ENCODE peak calls at places on chromosomes 11 and 22, in eight cellular contexts. A is Caco-2; F is lower lobe of right lung; S is coronary artery; D is fibroblast of lung; T is endothelial cell; Z is mammary epithelial cell; W is CD8-positive, alpha-beta T cell. X is an unnamed sample.

GRCh38 chr11:76623884-76624419 is 46.6 kb downstream of the LRRC32 start:
- DNase-seq in A (no peak), D (no peak), S (no peak), F (no peak), Z (no peak), W (peak), T (no peak), X (peak)

GRCh38 chr11:110759972-110760381 is 47.7 kb upstream of the ARHGAP20 start:
- DNase-seq in T (no peak), S (no peak), W (no peak), A (no peak), D (peak), F (no peak), Z (no peak), X (no peak)

GRCh38 chr11:12259956-12260355 is 117.4 kb upstream of the PARVA start:
- DNase-seq in S (no peak), Z (no peak), D (no peak), T (no peak), W (no peak), F (no peak), A (no peak), X (peak)

GRCh38 chr22:44495629-44496028 is 2.4 kb downstream of the RTL6 start:
- DNase-seq in T (no peak), A (no peak), Z (no peak), W (no peak), S (no peak), F (no peak), D (no peak), X (no peak)

GRCh38 chr22:33785283-33785991 is 134.8 kb downstream of the LARGE1 start:
- DNase-seq in S (no peak), T (no peak), Z (peak), F (no peak), A (no peak), W (no peak), D (peak), X (peak)

GRCh38 chr22:44862981-44863860 is 110.8 kb downstream of the ARHGAP8 start:
- DNase-seq in A (peak), D (no peak), W (no peak), T (no peak), S (no peak), F (no peak), Z (no peak), X (peak)

GRCh38 chr22:35524966-35525686 is 15.5 kb upstream of the RASD2 start:
- DNase-seq in W (no peak), D (no peak), F (no peak), T (no peak), S (no peak), Z (no peak), A (no peak), X (no peak)

GRCh38 chr22:41557401-41558240 is 3.2 kb upstream of the CSDC2 start:
- DNase-seq in W (no peak), F (peak), Z (peak), D (peak), T (no peak), S (peak), A (no peak), X (peak)

GRCh38 chr22:37178350-37179125 is 9.5 kb downstream of the C1QTNF6 start:
- DNase-seq in Z (no peak), S (no peak), A (no peak), F (peak), T (no peak), D (peak), W (no peak), X (peak)

GRCh38 chr11:56932572-56933235 is 56.0 kb upstream of the OR5AK2 start:
- DNase-seq in F (no peak), Z (peak), A (no peak), T (no peak), S (no peak), D (peak), W (no peak), X (no peak)

GRCh38 chr11:60852639-60853468 is 2.9 kb downstream of the PTGDR2 start:
- DNase-seq in W (no peak), Z (no peak), T (no peak), F (peak), A (no peak), D (no peak), S (no peak), X (peak)

GRCh38 chr22:44214187-44214586 is 33.5 kb downstream of the PARVG start:
- DNase-seq in D (no peak), W (peak), Z (no peak), A (no peak), F (no peak), S (no peak), T (no peak), X (peak)

GRCh38 chr22:41491379-41492100 is 22.6 kb downstream of the ACO2 start:
- DNase-seq in D (peak), Z (no peak), S (no peak), A (no peak), T (no peak), F (no peak), W (no peak), X (no peak)

GRCh38 chr11:61626580-61627380 is 45.9 kb upstream of the SYT7 start:
- DNase-seq in F (peak), Z (peak), W (no peak), T (no peak), S (no peak), D (peak), A (peak), X (peak)

GRCh38 chr11:68266121-68266891 is 5.5 kb downstream of the C11orf24 start:
- DNase-seq in T (no peak), Z (no peak), D (no peak), S (no peak), A (peak), W (no peak), F (no peak), X (no peak)

GRCh38 chr11:46208803-46209202 is 68.7 kb upstream of the CREB3L1 start:
- DNase-seq in Z (no peak), D (no peak), W (no peak), T (no peak), A (no peak), S (no peak), F (no peak), X (peak)

GRCh38 chr11:46207270-46207669 is 70.2 kb upstream of the CREB3L1 start:
- DNase-seq in A (no peak), F (no peak), T (no peak), D (no peak), Z (no peak), W (no peak), S (no peak), X (no peak)

GRCh38 chr11:46212720-46213119 is 64.7 kb upstream of the CREB3L1 start:
- DNase-seq in A (no peak), T (no peak), D (no peak), S (no peak), F (no peak), Z (no peak), W (no peak), X (peak)

GRCh38 chr11:46210856-46211255 is 66.6 kb upstream of the CREB3L1 start:
- DNase-seq in W (no peak), Z (no peak), D (no peak), F (no peak), T (no peak), A (no peak), S (no peak), X (no peak)

GRCh38 chr11:46210133-46210636 is 67.3 kb upstream of the CREB3L1 start:
- DNase-seq in D (peak), T (no peak), Z (peak), S (no peak), W (no peak), F (no peak), A (no peak), X (peak)
- TF ChIP-seq CTCF in D (no peak), T (no peak), Z (no peak), S (no peak), W (no peak), F (no peak), A (no peak), X (no peak)

GRCh38 chr11:44066732-44067131 is 662 bp downstream of the ACCS start:
- DNase-seq in W (no peak), Z (peak), F (no peak), T (no peak), A (no peak), S (no peak), D (peak), X (peak)

GRCh38 chr11:44068180-44068579 is 2.1 kb downstream of the ACCS start:
- DNase-seq in S (no peak), F (no peak), W (no peak), D (no peak), A (no peak), Z (no peak), T (no peak), X (no peak)

GRCh38 chr11:44072757-44073658 is 6.9 kb downstream of the ACCS start:
- DNase-seq in T (no peak), F (no peak), W (no peak), S (no peak), A (no peak), Z (no peak), D (no peak), X (no peak)

GRCh38 chr11:44067266-44067665 is 1.2 kb downstream of the ACCS start:
- DNase-seq in D (no peak), W (no peak), F (no peak), S (no peak), Z (no peak), T (no peak), A (no peak), X (no peak)

GRCh38 chr11:44071157-44071556 is 5.1 kb downstream of the ACCS start:
- DNase-seq in S (no peak), D (no peak), T (no peak), A (no peak), W (no peak), Z (no peak), F (no peak), X (no peak)
- TF ChIP-seq CTCF in S (no peak), D (no peak), T (no peak), A (no peak), W (no peak), Z (no peak), F (no peak), X (no peak)

DNA sequence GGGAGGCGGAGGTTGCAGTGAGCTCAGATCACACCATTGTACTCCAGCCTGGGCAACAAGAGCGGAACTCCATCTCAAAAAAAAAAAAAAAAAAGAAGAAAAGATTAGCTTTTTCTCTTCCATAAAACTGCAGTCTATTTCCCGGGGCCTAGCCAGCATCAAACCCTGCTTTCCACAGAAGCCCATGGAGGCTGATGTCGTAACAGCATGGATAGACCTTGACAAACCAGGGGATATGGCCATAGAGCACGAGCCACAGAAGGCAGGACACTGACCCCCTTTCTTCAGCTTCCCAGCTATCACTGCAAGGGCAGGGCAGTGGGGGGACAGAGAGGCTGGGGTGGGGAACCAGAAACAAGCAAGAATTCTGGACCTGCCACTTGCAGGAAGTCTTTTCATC is 21.5 kb downstream of the HPS4 start:
- DNase-seq in T (no peak), A (no peak), F (no peak), S (no peak), D (no peak), Z (no peak), W (no peak), X (no peak)
- TF ChIP-seq CTCF in T (no peak), A (no peak), F (no peak), S (no peak), D (no peak), Z (no peak), W (no peak), X (no peak)

GRCh38 chr11:46966773-46967172 is 30.2 kb downstream of the CSTPP1 start:
- DNase-seq in F (no peak), A (no peak), T (no peak), W (no peak), D (no peak), S (no peak), Z (no peak), X (no peak)
- TF ChIP-seq CTCF in F (no peak), A (no peak), T (no peak), W (no peak), D (no peak), S (no peak), Z (no peak), X (no peak)

GRCh38 chr11:16169946-16170345 is 186.4 kb downstream of the SOX6 start:
- DNase-seq in W (no peak), D (no peak), S (no peak), A (no peak), Z (no peak), F (no peak), T (no peak), X (no peak)

GRCh38 chr11:16170448-16170847 is 185.9 kb downstream of the SOX6 start:
- DNase-seq in T (no peak), D (no peak), A (no peak), Z (no peak), F (no peak), S (no peak), W (no peak), X (no peak)

GRCh38 chr11:16171882-16172281 is 184.5 kb downstream of the SOX6 start:
- DNase-seq in T (no peak), A (no peak), Z (no peak), S (no peak), F (no peak), D (no peak), W (no peak), X (no peak)

GRCh38 chr11:16167706-16168487 is 188.4 kb downstream of the SOX6 start:
- DNase-seq in W (no peak), D (no peak), A (no peak), T (no peak), S (no peak), F (no peak), Z (no peak), X (no peak)

DNA sequence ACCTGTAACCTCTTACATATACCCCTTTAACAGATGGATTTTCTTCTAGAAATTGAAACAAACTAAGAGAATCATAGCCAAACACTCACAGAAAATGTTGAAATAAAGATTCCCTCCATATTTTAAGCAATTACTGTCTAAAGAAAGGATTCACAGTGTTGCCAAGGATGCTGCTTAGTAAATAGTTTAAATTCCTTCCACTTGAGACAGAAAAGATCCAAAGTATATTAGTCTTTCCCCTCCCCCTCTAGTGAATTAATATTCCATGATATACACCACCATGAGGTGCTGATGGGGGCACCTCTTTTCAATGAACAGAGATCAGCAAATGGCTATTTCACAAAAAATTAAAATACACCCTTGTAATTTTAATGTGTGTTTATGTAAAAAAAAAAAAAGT is 186.8 kb downstream of the SOX6 start:
- DNase-seq in T (no peak), F (no peak), A (no peak), S (no peak), Z (no peak), W (no peak), D (peak), X (no peak)
- TF ChIP-seq CTCF in T (no peak), F (no peak), A (no peak), S (no peak), Z (peak), W (no peak), D (no peak), X (no peak)

GRCh38 chr11:45090607-45091006 is 55.8 kb upstream of the PRDM11 start:
- DNase-seq in S (peak), A (no peak), D (no peak), T (no peak), W (no peak), F (no peak), Z (no peak), X (no peak)

GRCh38 chr11:45089251-45089650 is 57.2 kb upstream of the PRDM11 start:
- DNase-seq in F (no peak), T (no peak), A (no peak), S (peak), Z (peak), W (no peak), D (peak), X (peak)

GRCh38 chr11:45087761-45088160 is 58.7 kb upstream of the PRDM11 start:
- DNase-seq in F (no peak), S (no peak), Z (no peak), T (no peak), D (no peak), W (no peak), A (no peak), X (no peak)

GRCh38 chr11:45091563-45092392 is 54.7 kb upstream of the PRDM11 start:
- DNase-seq in W (no peak), F (no peak), T (peak), D (peak), Z (no peak), A (peak), S (peak), X (peak)

GRCh38 chr11:45089845-45090499 is 56.5 kb upstream of the PRDM11 start:
- DNase-seq in S (peak), D (peak), T (no peak), Z (peak), A (no peak), F (no peak), W (no peak), X (no peak)
- TF ChIP-seq CTCF in S (no peak), D (peak), T (no peak), Z (peak), A (no peak), F (no peak), W (no peak), X (peak)

DNA sequence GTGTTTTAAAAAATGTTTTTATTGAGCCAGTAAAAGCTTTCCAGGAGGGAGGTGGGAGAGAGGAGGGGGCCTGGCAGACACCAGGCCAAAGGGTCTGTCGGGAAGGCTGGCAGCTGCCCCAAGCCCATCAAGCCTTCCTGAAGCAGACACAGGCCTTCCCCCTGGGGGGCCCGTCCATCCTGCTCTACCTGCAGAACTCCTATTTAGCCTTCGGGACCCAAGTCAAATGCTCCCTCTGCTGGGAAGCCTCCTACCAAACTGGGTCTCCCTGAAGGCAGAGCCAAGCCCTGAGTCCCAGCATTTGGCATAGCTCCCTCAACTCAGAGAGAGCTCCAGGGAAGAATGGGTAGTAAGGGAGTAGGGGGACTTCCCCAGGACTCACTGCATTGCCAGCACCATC is 23.0 kb downstream of the OTUB1 start:
- DNase-seq in A (no peak), Z (no peak), D (no peak), S (no peak), W (no peak), F (no peak), T (no peak), X (no peak)
- TF ChIP-seq CTCF in A (no peak), Z (no peak), D (no peak), S (no peak), W (no peak), F (no peak), T (no peak), X (no peak)

DNA sequence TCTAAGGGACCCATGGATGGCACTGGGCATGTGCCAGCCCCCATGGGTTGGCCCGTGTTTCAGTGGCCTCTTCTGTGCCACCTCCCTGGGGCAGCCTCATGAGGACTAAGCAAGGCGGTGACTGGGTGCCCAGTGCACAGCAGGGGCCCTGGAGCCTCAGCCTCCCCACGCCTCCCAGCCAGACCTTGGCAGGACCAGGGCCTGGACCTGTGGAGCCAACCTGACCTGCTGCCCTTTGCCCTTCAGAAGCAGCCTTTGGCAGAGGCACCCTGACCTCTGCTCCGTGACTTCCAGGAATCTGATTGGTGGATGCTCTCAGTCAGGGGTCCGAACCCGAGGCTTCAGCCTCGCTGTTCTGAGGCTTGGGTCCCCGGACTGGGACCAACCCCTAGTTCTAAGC is 24.8 kb upstream of the TAB1 start:
- DNase-seq in D (no peak), W (no peak), S (no peak), T (no peak), A (no peak), F (no peak), Z (no peak), X (peak)
- TF ChIP-seq CTCF in D (no peak), W (no peak), S (no peak), T (no peak), A (no peak), F (no peak), Z (no peak), X (no peak)

GRCh38 chr11:101912823-101913284 is 2.0 kb upstream of the CEP126 start:
- DNase-seq in F (no peak), Z (no peak), D (peak), S (no peak), T (no peak), A (peak), W (no peak), X (no peak)
- TF ChIP-seq CTCF in F (no peak), Z (no peak), D (no peak), S (no peak), T (no peak), A (no peak), W (no peak), X (no peak)

GRCh38 chr11:69562302-69562701 is 78.7 kb upstream of the CCND1 start:
- DNase-seq in Z (no peak), D (no peak), A (no peak), F (no peak), T (no peak), S (no peak), W (no peak), X (no peak)
- TF ChIP-seq CTCF in Z (no peak), D (no peak), A (no peak), F (no peak), T (no peak), S (no peak), W (no peak), X (no peak)